ENCODE peak calls at places on chromosomes 6 and 20, in six cellular contexts. One of them, this sample, is unnamed.

GRCh38 chr20:20331796-20332195 is 36.1 kb upstream of the INSM1 start:
- DNase-seq in ascending aorta: no peak
- DNase-seq in effector CD4-positive, alpha-beta T cell: no peak
- DNase-seq in amygdala: no peak
- DNase-seq in germinal center: no peak
- DNase-seq in iPS-NIHi11: no peak
- DNase-seq in this sample: no peak

GRCh38 chr20:60529149-60529548 is 570.9 kb downstream of the CDH26 start:
- DNase-seq in ascending aorta: no peak
- DNase-seq in effector CD4-positive, alpha-beta T cell: no peak
- DNase-seq in amygdala: no peak
- DNase-seq in germinal center: no peak
- DNase-seq in iPS-NIHi11: no peak
- DNase-seq in this sample: no peak

GRCh38 chr6:160221423-160221822 is 37.2 kb downstream of the SLC22A2 start:
- DNase-seq in ascending aorta: no peak
- DNase-seq in effector CD4-positive, alpha-beta T cell: no peak
- DNase-seq in amygdala: no peak
- DNase-seq in germinal center: no peak
- DNase-seq in iPS-NIHi11: no peak
- DNase-seq in this sample: no peak

GRCh38 chr6:85498596-85499258 is 48.8 kb downstream of the NT5E start:
- DNase-seq in ascending aorta: no peak
- DNase-seq in effector CD4-positive, alpha-beta T cell: no peak
- DNase-seq in amygdala: no peak
- DNase-seq in germinal center: no peak
- DNase-seq in iPS-NIHi11: no peak
- DNase-seq in this sample: no peak

GRCh38 chr6:12271997-12272396 is 18.2 kb upstream of the EDN1 start:
- DNase-seq in ascending aorta: no peak
- DNase-seq in effector CD4-positive, alpha-beta T cell: no peak
- DNase-seq in amygdala: no peak
- DNase-seq in germinal center: no peak
- DNase-seq in iPS-NIHi11: no peak
- DNase-seq in this sample: no peak

GRCh38 chr20:63071541-63072181 is 64.9 kb upstream of the BHLHE23 start:
- DNase-seq in ascending aorta: no peak
- DNase-seq in effector CD4-positive, alpha-beta T cell: no peak
- DNase-seq in amygdala: no peak
- DNase-seq in germinal center: peak; percentile 37
- DNase-seq in iPS-NIHi11: peak; percentile 84
- DNase-seq in this sample: no peak

GRCh38 chr6:85669735-85670194 is 27.1 kb upstream of the SYNCRIP start:
- DNase-seq in ascending aorta: no peak
- DNase-seq in effector CD4-positive, alpha-beta T cell: peak; percentile 28
- DNase-seq in amygdala: no peak
- DNase-seq in germinal center: peak; percentile 25
- DNase-seq in iPS-NIHi11: peak; percentile 26
- DNase-seq in this sample: no peak

GRCh38 chr6:39167321-39167720 is 52.3 kb upstream of the SAYSD1 start:
- DNase-seq in ascending aorta: no peak
- DNase-seq in effector CD4-positive, alpha-beta T cell: no peak
- DNase-seq in amygdala: no peak
- DNase-seq in germinal center: no peak
- DNase-seq in iPS-NIHi11: no peak
- DNase-seq in this sample: no peak

GRCh38 chr6:117906905-117907599 is at the start of gene SLC35F1:
- DNase-seq in ascending aorta: no peak
- DNase-seq in effector CD4-positive, alpha-beta T cell: no peak
- DNase-seq in amygdala: peak; percentile 41
- DNase-seq in germinal center: peak; percentile 45
- DNase-seq in iPS-NIHi11: peak; percentile 80
- DNase-seq in this sample: no peak

GRCh38 chr6:87705070-87705691 is 3.1 kb upstream of the AKIRIN2 start:
- DNase-seq in ascending aorta: no peak
- DNase-seq in effector CD4-positive, alpha-beta T cell: no peak
- DNase-seq in amygdala: no peak
- DNase-seq in germinal center: no peak
- DNase-seq in iPS-NIHi11: no peak
- DNase-seq in this sample: no peak

GRCh38 chr20:22403860-22404608 is 180.3 kb downstream of the FOXA2 start:
- DNase-seq in ascending aorta: no peak
- DNase-seq in effector CD4-positive, alpha-beta T cell: no peak
- DNase-seq in amygdala: no peak
- DNase-seq in germinal center: no peak
- DNase-seq in iPS-NIHi11: no peak
- DNase-seq in this sample: no peak

GRCh38 chr6:6333498-6333897 is 13.0 kb upstream of the F13A1 start:
- DNase-seq in ascending aorta: no peak
- DNase-seq in effector CD4-positive, alpha-beta T cell: no peak
- DNase-seq in amygdala: no peak
- DNase-seq in germinal center: no peak
- DNase-seq in iPS-NIHi11: no peak
- DNase-seq in this sample: no peak

GRCh38 chr20:48924711-48925109 is 3.2 kb downstream of the ARFGEF2 start:
- DNase-seq in ascending aorta: no peak
- DNase-seq in effector CD4-positive, alpha-beta T cell: no peak
- DNase-seq in amygdala: no peak
- DNase-seq in germinal center: no peak
- DNase-seq in iPS-NIHi11: no peak
- DNase-seq in this sample: no peak

GRCh38 chr20:50658804-50659380 is 32.5 kb downstream of the RIPOR3 start:
- DNase-seq in ascending aorta: no peak
- DNase-seq in effector CD4-positive, alpha-beta T cell: no peak
- DNase-seq in amygdala: no peak
- DNase-seq in germinal center: no peak
- DNase-seq in iPS-NIHi11: no peak
- DNase-seq in this sample: peak; percentile 56

GRCh38 chr6:105178110-105178509 is 1.7 kb downstream of the POPDC3 start:
- DNase-seq in ascending aorta: no peak
- DNase-seq in effector CD4-positive, alpha-beta T cell: no peak
- DNase-seq in amygdala: no peak
- DNase-seq in germinal center: no peak
- DNase-seq in iPS-NIHi11: no peak
- DNase-seq in this sample: no peak

GRCh38 chr20:63139369-63139768 is 76.6 kb downstream of the YTHDF1 start:
- DNase-seq in ascending aorta: no peak
- DNase-seq in effector CD4-positive, alpha-beta T cell: no peak
- DNase-seq in amygdala: no peak
- DNase-seq in germinal center: no peak
- DNase-seq in iPS-NIHi11: no peak
- DNase-seq in this sample: no peak

GRCh38 chr20:56200456-56200855 is 48.1 kb upstream of the MC3R start:
- DNase-seq in ascending aorta: no peak
- DNase-seq in effector CD4-positive, alpha-beta T cell: no peak
- DNase-seq in amygdala: no peak
- DNase-seq in germinal center: no peak
- DNase-seq in iPS-NIHi11: no peak
- DNase-seq in this sample: no peak

This sample was measured in cerebellar nuclear complex.